ENCODE peak calls at places on chromosomes 4 and X, in six cellular contexts. P is neuronal stem cell, Y is mesenchymal stem cell, D is IMR-90, W is H9, F is H1. T is an unnamed sample.
A peak's percentile ranks its signal among the peaks of the same experiment; 100 is the strongest.

GRCh38 chrX:21972721-21973120 is 32.2 kb downstream of the SMS start:
- DNase-seq in P (no peak), W (no peak), D (peak; percentile 83), Y (peak; percentile 85), F (peak; percentile 3), T (peak; percentile 70)

GRCh38 chr4:78691971-78692814 is 84.0 kb upstream of the BMP2K start:
- DNase-seq in F (no peak), W (no peak), D (peak; percentile 16), P (no peak), Y (peak; percentile 40), T (peak; percentile 62)

GRCh38 chrX:1397441-1397840 is 5.5 kb upstream of the SLC25A6 start:
- DNase-seq in Y (no peak), W (no peak), F (no peak), P (no peak), D (no peak), T (no peak)

GRCh38 chrX:140050906-140051305 is 85.6 kb upstream of the CXorf66 start:
- DNase-seq in W (no peak), P (no peak), D (peak; percentile 15), F (no peak), Y (peak; percentile 0), T (no peak)

GRCh38 chr4:95367824-95368223 is 180.9 kb downstream of the UNC5C start:
- DNase-seq in W (no peak), Y (no peak), F (no peak), P (no peak), D (no peak), T (no peak)

GRCh38 chrX:151789179-151789800 is 54.7 kb downstream of the CNGA2 start:
- DNase-seq in P (no peak), D (peak; percentile 45), Y (no peak), W (no peak), F (no peak), T (no peak)

GRCh38 chrX:151226941-151227340 is 50.6 kb downstream of the GPR50 start:
- DNase-seq in F (no peak), D (no peak), Y (no peak), W (no peak), P (no peak), T (no peak)

GRCh38 chr4:74975848-74976824 is 43.2 kb downstream of the PARM1 start:
- DNase-seq in F (no peak), Y (no peak), W (no peak), D (no peak), P (no peak), T (no peak)

GRCh38 chrX:19924285-19924684 is 36.9 kb upstream of the SH3KBP1 start:
- DNase-seq in W (no peak), D (no peak), F (no peak), Y (peak; percentile 1), P (no peak), T (no peak)

GRCh38 chrX:120372667-120373370 is 10.9 kb downstream of the ATP1B4 start:
- DNase-seq in P (no peak), F (no peak), W (no peak), D (no peak), Y (no peak), T (no peak)

GRCh38 chrX:24285082-24285481 is 28.8 kb downstream of the SUPT20HL2 start:
- DNase-seq in D (no peak), Y (no peak), W (no peak), P (no peak), F (no peak), T (no peak)

DNA sequence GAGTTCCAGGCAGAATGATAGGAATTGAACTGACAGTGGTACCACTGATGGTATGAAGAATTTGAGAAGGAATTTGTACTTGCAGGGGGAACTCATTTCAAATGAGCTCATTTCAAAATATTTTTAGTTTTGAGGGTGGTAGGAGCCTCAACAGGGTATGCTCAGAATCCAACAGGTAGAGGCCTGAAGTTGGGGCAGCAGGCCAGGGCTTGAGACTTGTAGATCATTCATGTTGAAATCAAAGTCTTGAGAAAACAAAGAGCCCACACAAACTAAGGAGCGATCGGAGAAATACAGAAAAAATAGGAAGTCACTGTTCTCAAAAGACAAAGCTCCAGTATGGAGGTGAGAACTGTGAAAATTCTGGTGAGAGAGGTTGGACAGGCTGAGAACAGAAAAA is 1.0 kb upstream of the SLC9A6 start:
- DNase-seq in W (no peak), F (no peak), Y (no peak), P (no peak), D (no peak), T (no peak)
- H2AFZ ChIP-seq in W (no peak overlapping the region), F (peak overlapping the region; percentile 88), Y (no peak overlapping the region), P (peak overlapping the region; percentile 89), D (peak overlapping the region; percentile 81), T (no peak overlapping the region)

DNA sequence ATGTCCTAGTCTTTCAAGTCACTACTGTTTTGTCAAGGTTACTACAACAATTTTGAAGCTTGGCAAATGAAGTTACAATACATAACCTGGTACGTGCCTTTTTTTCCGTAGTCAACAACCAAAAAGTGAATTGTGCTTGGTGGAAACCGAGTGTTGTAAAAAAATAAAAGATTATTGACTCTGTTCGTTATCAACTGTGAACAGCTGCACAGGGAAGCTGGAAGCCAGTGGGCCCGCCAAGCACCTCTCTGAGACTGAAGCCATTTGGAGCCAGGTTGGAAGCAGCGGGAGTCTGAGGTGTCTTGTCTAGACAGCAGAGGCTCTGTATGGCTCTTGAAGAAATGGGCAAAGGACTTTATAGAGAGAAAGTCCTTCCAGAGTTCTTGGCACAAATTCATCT is 119.0 kb downstream of the GALNTL6 start:
- DNase-seq in W (no peak), Y (no peak), P (no peak), D (no peak), F (no peak), T (no peak)
- H4K91ac ChIP-seq in W (no peak overlapping the region), Y (no peak overlapping the region), P (no peak overlapping the region), D (no peak overlapping the region), F (no peak overlapping the region), T (no peak overlapping the region)

GRCh38 chr4:159069922-159070321 is 33.0 kb upstream of the RAPGEF2 start:
- DNase-seq in W (no peak), P (no peak), D (peak; percentile 58), Y (no peak), F (no peak), T (no peak)
- H3K4me2 ChIP-seq in W (no peak overlapping the region), P (no peak overlapping the region), D (no peak overlapping the region), Y (no peak overlapping the region), F (no peak overlapping the region), T (no peak overlapping the region)

GRCh38 chr4:123997736-123998449 is 601.3 kb downstream of the SPRY1 start:
- DNase-seq in Y (no peak), D (no peak), W (no peak), P (no peak), F (no peak), T (no peak)
- H2AFZ ChIP-seq in Y (no peak overlapping the region), D (no peak overlapping the region), W (no peak overlapping the region), P (no peak overlapping the region), F (no peak overlapping the region), T (no peak overlapping the region)

DNA sequence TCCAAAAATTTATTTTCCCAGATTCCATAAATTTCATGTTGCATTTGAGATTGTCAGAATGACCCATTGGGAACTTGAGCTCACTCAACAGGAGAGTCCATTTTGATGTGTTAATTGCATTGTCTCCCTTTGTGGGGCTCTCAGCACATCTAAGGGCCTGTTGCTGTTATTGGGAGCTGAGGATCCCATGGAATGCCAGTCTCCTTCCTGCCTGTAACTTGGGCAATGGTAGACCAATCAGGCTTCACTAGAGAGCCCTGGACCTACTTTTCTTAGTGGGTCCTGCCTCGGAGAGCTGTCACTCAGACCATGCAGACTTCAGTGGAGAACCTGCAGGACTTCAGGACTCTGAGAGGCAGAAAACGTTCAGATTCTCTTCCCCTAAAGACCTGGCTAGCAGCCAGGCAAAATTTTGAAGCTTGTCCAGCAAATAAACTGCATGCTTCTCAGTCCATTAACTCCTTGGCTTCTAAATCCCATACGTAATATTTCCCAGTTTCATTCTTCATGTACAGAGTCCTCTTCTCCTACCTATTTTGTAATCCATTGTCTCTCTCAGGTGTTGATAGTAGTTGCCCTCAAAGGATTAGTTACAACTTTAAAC is 25.1 kb downstream of the OCRL start:
- DNase-seq in P (no peak), W (peak; percentile 39), Y (no peak), D (peak; percentile 20), F (no peak), T (no peak)
- H4K91ac ChIP-seq in P (no peak overlapping the region), W (no peak overlapping the region), Y (no peak overlapping the region), D (no peak overlapping the region), F (no peak overlapping the region), T (no peak overlapping the region)

GRCh38 chrX:46328133-46328532 is 217.1 kb downstream of the ZNF674 start:
- DNase-seq in D (no peak), W (no peak), F (no peak), Y (no peak), P (no peak), T (no peak)
- H3K4me2 ChIP-seq in D (no peak overlapping the region), W (peak overlapping the region; percentile 58), F (peak overlapping the region; percentile 74), Y (no peak overlapping the region), P (no peak overlapping the region), T (no peak overlapping the region)

GRCh38 chrX:357035-357692 is 29.5 kb downstream of the PPP2R3B start:
- DNase-seq in Y (no peak), D (no peak), P (no peak), F (no peak), W (no peak), T (no peak)
- H2AFZ ChIP-seq in Y (no peak overlapping the region), D (no peak overlapping the region), P (no peak overlapping the region), F (no peak overlapping the region), W (no peak overlapping the region), T (no peak overlapping the region)

GRCh38 chr4:186642998-186643397 is 80.7 kb downstream of the FAT1 start:
- DNase-seq in D (no peak), Y (no peak), P (no peak), W (no peak), F (no peak), T (no peak)
- H4K91ac ChIP-seq in D (no peak overlapping the region), Y (no peak overlapping the region), P (no peak overlapping the region), W (no peak overlapping the region), F (no peak overlapping the region), T (no peak overlapping the region)

GRCh38 chr4:89305028-89305427 is 2.6 kb downstream of the GPRIN3 start:
- DNase-seq in P (no peak), W (no peak), Y (no peak), F (no peak), D (no peak), T (no peak)

GRCh38 chr4:89307185-89307445 is 485 bp downstream of the GPRIN3 start:
- DNase-seq in P (no peak), W (no peak), D (no peak), F (no peak), Y (no peak), T (no peak)

GRCh38 chr4:89306486-89307184 is 965 bp downstream of the GPRIN3 start:
- DNase-seq in D (no peak), Y (no peak), P (no peak), F (no peak), W (no peak), T (no peak)

GRCh38 chr4:89307446-89308160 is at the start of gene GPRIN3:
- DNase-seq in D (no peak), Y (peak; percentile 50), W (peak; percentile 79), P (peak; percentile 55), F (no peak), T (no peak)

GRCh38 chr4:89305712-89306437 is 1.7 kb downstream of the GPRIN3 start:
- DNase-seq in Y (peak; percentile 61), F (no peak), D (no peak), W (no peak), P (no peak), T (no peak)
- H3K4me2 ChIP-seq in Y (no peak overlapping the region), F (no peak overlapping the region), D (no peak overlapping the region), W (no peak overlapping the region), P (no peak overlapping the region), T (no peak overlapping the region)

DNA sequence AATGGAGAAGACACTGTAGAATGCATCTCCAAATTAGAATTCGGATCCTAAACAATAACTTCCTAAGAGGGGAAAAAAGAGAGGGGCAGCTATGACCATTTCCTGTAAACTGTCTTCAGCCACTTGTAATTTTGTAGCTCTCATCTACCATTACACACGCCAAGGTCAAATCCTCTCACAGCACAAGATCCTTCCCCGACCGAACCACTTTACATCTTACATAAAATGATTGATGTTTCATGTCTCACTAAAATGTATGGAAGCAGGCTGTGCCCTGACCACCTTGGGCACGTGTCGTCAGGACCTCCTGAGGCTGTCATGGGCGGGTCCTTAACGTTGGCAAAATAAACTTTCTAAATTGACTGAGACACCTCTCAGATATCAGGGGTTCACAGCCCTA is 24.1 kb upstream of the PBDC1 start:
- DNase-seq in P (no peak), F (no peak), D (peak; percentile 33), Y (peak; percentile 55), W (peak; percentile 26), T (peak; percentile 25)
- H2AFZ ChIP-seq in P (peak overlapping the region; percentile 57), F (no peak overlapping the region), D (peak overlapping the region; percentile 73), Y (no peak overlapping the region), W (no peak overlapping the region), T (no peak overlapping the region)